ENCODE peak calls at places on chromosomes 5 and 9, in ten cellular contexts. Y is foreskin keratinocyte, F is Panc1, X is HCT116, P is MCF 10A, U is mammary epithelial cell, H is neural crest cell, O is dorsolateral prefrontal cortex, G is heart right ventricle, I is heart left ventricle. E is an unnamed sample.

GRCh38 chr9:24590432-24590831 is 44.7 kb upstream of the IZUMO3 start:
- DNase-seq in F (no peak), P (peak; percentile 42), O (no peak), I (no peak), U (peak; percentile 80), H (no peak), X (no peak), Y (peak; percentile 88), G (no peak), E (no peak)

GRCh38 chr9:35452481-35452880 is 37.4 kb upstream of the RUSC2 start:
- DNase-seq in O (no peak), H (no peak), Y (no peak), U (no peak), G (no peak), F (no peak), I (no peak), P (peak; percentile 16), X (no peak), E (no peak)

GRCh38 chr9:137764171-137764671 is 113.4 kb upstream of the CACNA1B start:
- DNase-seq in I (no peak), G (no peak), F (no peak), O (peak; percentile 61), X (no peak), H (no peak), P (no peak), Y (no peak), U (no peak), E (no peak)

GRCh38 chr9:14993891-14994554 is 83.8 kb upstream of the FREM1 start:
- DNase-seq in U (no peak), F (no peak), P (no peak), Y (no peak), H (no peak), X (no peak), O (no peak), I (no peak), G (no peak), E (no peak)

GRCh38 chr9:89746385-89747116 is 141.7 kb downstream of the GADD45G start:
- DNase-seq in Y (no peak), I (peak; percentile 50), G (peak; percentile 58), P (no peak), H (no peak), X (no peak), U (no peak), O (no peak), F (no peak), E (no peak)

GRCh38 chr5:1007681-1008450 is 736 bp upstream of the NKD2 start:
- DNase-seq in X (no peak), G (peak; percentile 4), O (peak; percentile 35), F (no peak), U (no peak), Y (no peak), I (peak; percentile 6), P (no peak), H (no peak), E (no peak)

GRCh38 chr5:133930061-133930823 is 38.2 kb downstream of the C5orf15 start:
- DNase-seq in I (peak; percentile 17), X (no peak), Y (no peak), F (no peak), P (peak; percentile 20), O (peak; percentile 72), G (no peak), U (no peak), H (no peak), E (no peak)

GRCh38 chr9:137222190-137223077 is at the start of gene RNF208:
- DNase-seq in G (no peak), U (no peak), I (no peak), H (no peak), X (no peak), Y (no peak), F (no peak), P (no peak), O (no peak), E (no peak)

GRCh38 chr9:614421-614820 is 227.1 kb upstream of the DMRT1 start:
- DNase-seq in F (no peak), P (no peak), Y (no peak), I (peak; percentile 29), X (no peak), H (no peak), O (no peak), G (peak; percentile 27), U (no peak), E (no peak)

GRCh38 chr5:165309446-165309845 is 1804.0 kb downstream of the MAT2B start:
- DNase-seq in Y (peak; percentile 96), O (no peak), X (no peak), P (peak; percentile 60), H (no peak), I (no peak), G (no peak), F (no peak), U (peak; percentile 71), E (no peak)

GRCh38 chr5:152523964-152524363 is 118.9 kb upstream of the NMUR2 start:
- DNase-seq in X (no peak), U (peak; percentile 41), P (peak; percentile 45), I (no peak), G (no peak), Y (peak; percentile 35), H (no peak), F (no peak), O (no peak), E (no peak)

GRCh38 chr5:10233505-10233904 is 16.2 kb downstream of the ATPSCKMT start:
- DNase-seq in Y (peak; percentile 57), O (no peak), U (peak; percentile 12), G (no peak), F (peak; percentile 27), H (peak; percentile 48), X (peak; percentile 75), P (peak; percentile 88), I (no peak), E (peak; percentile 49)

GRCh38 chr5:66892715-66893114 is 296.5 kb downstream of the MAST4 start:
- DNase-seq in G (no peak), H (no peak), I (no peak), Y (peak; percentile 74), F (no peak), X (no peak), O (no peak), P (no peak), U (peak; percentile 88), E (no peak)

GRCh38 chr5:143261748-143262392 is 141.6 kb downstream of the NR3C1 start:
- DNase-seq in H (no peak), O (no peak), X (no peak), P (peak; percentile 92), U (peak; percentile 90), Y (peak; percentile 93), I (no peak), F (no peak), G (no peak), E (no peak)

GRCh38 chr9:133333566-133333965 is 2.4 kb downstream of the SURF6 start:
- DNase-seq in P (no peak), I (no peak), O (no peak), U (no peak), H (no peak), Y (no peak), X (no peak), F (no peak), G (no peak), E (no peak)

GRCh38 chr9:76620586-76620985 is 143.7 kb upstream of the PCA3 start:
- DNase-seq in I (no peak), U (no peak), P (no peak), X (no peak), H (no peak), G (no peak), F (no peak), O (no peak), Y (no peak), E (no peak)

GRCh38 chr9:34663296-34663590 is 786 bp upstream of the CCL27 start:
- DNase-seq in I (no peak), G (no peak), X (no peak), O (no peak), P (no peak), Y (peak; percentile 75), H (no peak), F (no peak), U (peak; percentile 44), E (no peak)

GRCh38 chr9:650362-650761 is 191.1 kb upstream of the DMRT1 start:
- DNase-seq in Y (no peak), H (no peak), I (no peak), X (no peak), O (no peak), U (no peak), P (no peak), G (no peak), F (no peak), E (no peak)

GRCh38 chr5:18744990-18745590 is 1110.8 kb downstream of the TAF11L14 start:
- DNase-seq in Y (no peak), F (no peak), P (no peak), U (no peak), G (no peak), X (no peak), O (no peak), H (no peak), I (no peak), E (no peak)
- TF ChIP-seq CTCF in Y (no peak), F (no peak), P (no peak), U (no peak), G (no peak), X (no peak), O (no peak), H (no peak), I (no peak), E (no peak)

GRCh38 chr5:6712136-6712581 is 1.1 kb upstream of the TENT4A start:
- DNase-seq in G (peak; percentile 30), Y (peak; percentile 49), O (no peak), P (peak; percentile 55), X (no peak), U (peak; percentile 51), F (peak; percentile 24), I (peak; percentile 42), H (peak; percentile 47), E (peak; percentile 45)
- TF ChIP-seq CTCF in G (no peak), Y (no peak), O (no peak), P (no peak), X (no peak), U (peak; percentile 17), F (no peak), I (no peak), H (peak; percentile 12), E (no peak)

DNA sequence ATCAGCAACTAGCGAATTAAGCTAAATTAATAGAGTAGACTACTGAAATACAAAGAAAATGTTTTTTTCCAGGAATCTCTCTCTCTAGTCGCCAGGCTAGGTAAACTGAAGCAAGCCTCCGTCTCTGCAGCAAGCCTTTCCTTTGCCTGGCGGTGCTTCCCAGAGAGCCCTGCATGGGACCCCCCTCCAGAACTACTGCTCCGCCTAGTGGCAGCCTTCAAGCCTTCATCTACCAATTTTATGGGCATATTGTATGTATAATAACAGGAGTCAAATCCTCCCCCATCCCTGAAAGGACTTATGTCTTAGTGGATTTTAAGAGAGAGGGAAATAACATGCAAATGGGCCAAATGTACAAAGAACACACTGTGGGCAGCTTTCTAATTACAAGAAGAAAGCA is 241.9 kb downstream of the SAXO1 start:
- DNase-seq in G (no peak), H (peak; percentile 55), I (no peak), F (no peak), O (no peak), Y (no peak), U (peak; percentile 2), X (peak; percentile 24), P (peak; percentile 46), E (no peak)
- TF ChIP-seq CTCF in G (peak; percentile 7), H (peak; percentile 61), I (no peak), F (peak; percentile 43), O (no peak), Y (peak; percentile 46), U (peak; percentile 14), X (peak; percentile 29), P (peak; percentile 20), E (no peak)

DNA sequence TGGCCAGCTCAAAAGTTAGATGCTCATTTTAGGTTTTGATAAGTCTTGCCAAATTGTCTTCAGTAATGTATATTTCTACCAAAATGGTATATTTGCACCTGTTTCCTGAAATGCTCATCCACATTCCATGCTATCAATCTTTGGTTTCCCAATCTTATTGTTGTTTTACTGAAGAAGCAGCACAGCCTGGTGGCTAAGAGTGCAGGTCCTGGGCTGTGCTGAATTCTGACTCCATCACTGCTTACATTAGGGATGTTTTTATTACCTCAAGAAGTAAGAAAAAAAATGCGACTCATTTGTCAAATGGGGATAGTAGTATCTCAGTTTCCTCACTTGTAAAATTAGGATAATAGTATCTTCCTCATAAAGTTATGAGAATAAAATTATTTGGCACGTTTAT is 13.6 kb upstream of the S100Z start:
- DNase-seq in H (no peak), X (no peak), P (peak; percentile 22), Y (no peak), O (no peak), I (no peak), G (no peak), U (no peak), F (no peak), E (no peak)
- TF ChIP-seq CTCF in H (no peak), X (no peak), P (peak; percentile 8), Y (peak; percentile 37), O (no peak), I (no peak), G (no peak), U (peak; percentile 15), F (no peak), E (no peak)